ENCODE peak calls at places on chromosomes 6 and 20, in four cellular contexts. One of them, this sample, is unnamed.

GRCh38 chr20:9884666-9885065 is 45.8 kb upstream of the PAK5 start:
- DNase-seq in K562: no peak
- DNase-seq in HepG2: no peak
- DNase-seq in H1: no peak
- DNase-seq in this sample: no peak

GRCh38 chr20:21615617-21616080 is 89.8 kb upstream of the PAX1 start:
- DNase-seq in K562: peak
- DNase-seq in HepG2: peak
- DNase-seq in H1: peak
- DNase-seq in this sample: no peak

GRCh38 chr20:59678286-59678685 is 73.9 kb downstream of the PHACTR3 start:
- DNase-seq in K562: no peak
- DNase-seq in HepG2: no peak
- DNase-seq in H1: no peak
- DNase-seq in this sample: no peak

GRCh38 chr6:107059606-107060005 is 31.6 kb downstream of the MTRES1 start:
- DNase-seq in K562: no peak
- DNase-seq in HepG2: no peak
- DNase-seq in H1: no peak
- DNase-seq in this sample: no peak

GRCh38 chr6:109486068-109486467 is 3.0 kb upstream of the ZBTB24 start:
- DNase-seq in K562: no peak
- DNase-seq in HepG2: peak
- DNase-seq in H1: no peak
- DNase-seq in this sample: no peak

GRCh38 chr6:75524322-75524972 is 30.8 kb upstream of the FILIP1 start:
- DNase-seq in K562: no peak
- DNase-seq in HepG2: peak
- DNase-seq in H1: no peak
- DNase-seq in this sample: no peak

GRCh38 chr6:36757206-36757605 is 59.6 kb downstream of the RAB44 start:
- DNase-seq in K562: no peak
- DNase-seq in HepG2: no peak
- DNase-seq in H1: no peak
- DNase-seq in this sample: peak

GRCh38 chr6:161407115-161407514 is 133.3 kb upstream of the AGPAT4 start:
- DNase-seq in K562: no peak
- DNase-seq in HepG2: no peak
- DNase-seq in H1: no peak
- DNase-seq in this sample: no peak

GRCh38 chr20:2752631-2753455 is 47.6 kb downstream of the CPXM1 start:
- DNase-seq in K562: peak
- DNase-seq in HepG2: peak
- DNase-seq in H1: peak
- DNase-seq in this sample: no peak

GRCh38 chr6:98836025-98836961 is 1.9 kb downstream of the POU3F2 start:
- DNase-seq in K562: peak
- DNase-seq in HepG2: no peak
- DNase-seq in H1: no peak
- DNase-seq in this sample: no peak

GRCh38 chr6:109179507-109179906 is 84.2 kb downstream of the CEP57L1 start:
- DNase-seq in K562: no peak
- DNase-seq in HepG2: no peak
- DNase-seq in H1: no peak
- DNase-seq in this sample: no peak

GRCh38 chr6:147530132-147531060 is 21.9 kb downstream of the SAMD5 start:
- DNase-seq in K562: no peak
- DNase-seq in HepG2: no peak
- DNase-seq in H1: no peak
- DNase-seq in this sample: peak

GRCh38 chr6:116278853-116279231 is 888 bp downstream of the TSPYL1 start:
- DNase-seq in K562: peak
- DNase-seq in HepG2: peak
- DNase-seq in H1: no peak
- DNase-seq in this sample: no peak

GRCh38 chr6:149896491-149896890 is 1.4 kb downstream of the RAET1E start:
- DNase-seq in K562: no peak
- DNase-seq in HepG2: no peak
- DNase-seq in H1: no peak
- DNase-seq in this sample: no peak

GRCh38 chr6:109579361-109579760 is 96.3 kb upstream of the ZBTB24 start:
- DNase-seq in K562: no peak
- DNase-seq in HepG2: no peak
- DNase-seq in H1: no peak
- DNase-seq in this sample: peak

GRCh38 chr6:149032599-149033405 is 284.7 kb upstream of the TAB2 start:
- DNase-seq in K562: no peak
- DNase-seq in HepG2: peak
- DNase-seq in H1: no peak
- DNase-seq in this sample: peak

GRCh38 chr6:106860940-106861339 is 113.6 kb downstream of the CD24 start:
- DNase-seq in K562: no peak
- DNase-seq in HepG2: no peak
- DNase-seq in H1: no peak
- DNase-seq in this sample: no peak

GRCh38 chr6:6751615-6752014 is 163.1 kb downstream of the LY86 start:
- DNase-seq in K562: peak
- DNase-seq in HepG2: no peak
- DNase-seq in H1: no peak
- DNase-seq in this sample: no peak

GRCh38 chr6:137749595-137750215 is 117.4 kb upstream of the TNFAIP3 start:
- DNase-seq in K562: no peak
- DNase-seq in HepG2: no peak
- DNase-seq in H1: no peak
- DNase-seq in this sample: no peak

GRCh38 chr6:32060966-32061655 is 22.9 kb downstream of the CYP21A2 start:
- DNase-seq in K562: peak
- DNase-seq in HepG2: no peak
- DNase-seq in H1: no peak
- DNase-seq in this sample: no peak

GRCh38 chr6:140438346-140438735 is 1063.9 kb upstream of the CITED2 start:
- DNase-seq in K562: no peak
- DNase-seq in HepG2: no peak
- DNase-seq in H1: no peak
- DNase-seq in this sample: no peak

GRCh38 chr6:121800047-121800446 is 364.6 kb downstream of the GJA1 start:
- DNase-seq in K562: no peak
- DNase-seq in HepG2: no peak
- DNase-seq in H1: no peak
- DNase-seq in this sample: no peak

GRCh38 chr6:98843274-98844243 is 9.2 kb downstream of the POU3F2 start:
- DNase-seq in K562: no peak
- DNase-seq in HepG2: no peak
- DNase-seq in H1: no peak
- DNase-seq in this sample: no peak

GRCh38 chr6:125008261-125008671 is 46.0 kb downstream of the RNF217 start:
- DNase-seq in K562: no peak
- DNase-seq in HepG2: no peak
- DNase-seq in H1: no peak
- DNase-seq in this sample: no peak

GRCh38 chr20:62952373-62953166 is at the start of gene SLC17A9:
- DNase-seq in K562: no peak
- DNase-seq in HepG2: peak
- DNase-seq in H1: no peak
- DNase-seq in this sample: peak
- TF ChIP-seq CBX5 in K562: no peak
- TF ChIP-seq CBX5 in HepG2: peak
- TF ChIP-seq CBX5 in H1: no peak
- TF ChIP-seq CBX5 in this sample: no peak

GRCh38 chr6:157961116-157961515 is 20.5 kb upstream of the SYNJ2 start:
- DNase-seq in K562: no peak
- DNase-seq in HepG2: no peak
- DNase-seq in H1: no peak
- DNase-seq in this sample: no peak
- TF ChIP-seq SRF in K562: no peak
- TF ChIP-seq SRF in HepG2: no peak
- TF ChIP-seq SRF in H1: no peak
- TF ChIP-seq SRF in this sample: no peak

GRCh38 chr6:28506807-28507475 is 8.7 kb downstream of the GPX6 start:
- DNase-seq in K562: no peak
- DNase-seq in HepG2: no peak
- DNase-seq in H1: no peak
- DNase-seq in this sample: no peak

GRCh38 chr6:28501259-28501658 is 14.3 kb downstream of the GPX6 start:
- DNase-seq in K562: no peak
- DNase-seq in HepG2: no peak
- DNase-seq in H1: no peak
- DNase-seq in this sample: no peak

GRCh38 chr6:28505733-28506132 is 9.9 kb downstream of the GPX6 start:
- DNase-seq in K562: peak
- DNase-seq in HepG2: no peak
- DNase-seq in H1: no peak
- DNase-seq in this sample: no peak
- TF ChIP-seq CBX5 in K562: no peak
- TF ChIP-seq CBX5 in HepG2: no peak
- TF ChIP-seq CBX5 in H1: no peak
- TF ChIP-seq CBX5 in this sample: no peak

DNA sequence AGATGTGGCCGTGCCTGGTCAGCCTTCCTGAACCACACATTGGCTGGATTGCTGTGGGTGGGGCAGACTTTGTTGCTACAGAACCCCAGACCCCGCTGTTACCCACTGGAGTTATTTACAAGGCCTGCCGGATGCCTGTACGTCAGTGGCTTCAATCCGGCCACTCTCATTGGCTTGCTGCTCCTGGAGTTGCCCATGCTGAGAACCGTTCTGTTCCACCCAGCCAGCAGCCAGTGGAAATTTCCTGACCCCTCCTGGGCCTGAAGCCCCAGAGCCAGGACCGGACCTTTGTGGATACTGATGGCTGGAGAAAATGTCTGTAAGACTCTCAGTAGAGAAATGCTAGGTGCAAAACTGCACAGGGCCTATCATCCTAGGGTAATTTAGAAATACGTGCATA is 101.9 kb downstream of the TFAP2C start:
- DNase-seq in K562: no peak
- DNase-seq in HepG2: no peak
- DNase-seq in H1: no peak
- DNase-seq in this sample: no peak
- TF ChIP-seq SRF in K562: no peak
- TF ChIP-seq SRF in HepG2: no peak
- TF ChIP-seq SRF in H1: no peak
- TF ChIP-seq SRF in this sample: no peak

DNA sequence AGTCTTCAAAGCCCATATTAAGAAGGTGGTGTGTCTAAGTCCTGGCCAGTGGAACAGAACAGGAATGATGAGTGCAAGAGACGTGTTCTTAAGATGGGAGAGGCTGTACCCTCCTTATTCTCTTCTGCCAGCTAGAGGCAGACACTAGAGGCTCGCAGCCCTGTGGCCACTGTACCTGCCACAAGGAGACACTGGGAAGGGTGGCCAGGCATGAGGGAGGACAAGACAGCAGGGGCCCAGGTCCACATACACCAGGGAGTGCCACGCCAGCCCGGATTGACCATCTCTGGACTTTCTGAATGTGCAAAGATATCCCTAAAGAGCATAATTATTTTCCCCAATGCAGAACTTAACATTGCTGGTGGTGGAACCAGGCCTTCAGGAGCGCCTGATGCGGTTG is 76.5 kb downstream of the CDC5L start:
- DNase-seq in K562: no peak
- DNase-seq in HepG2: no peak
- DNase-seq in H1: no peak
- DNase-seq in this sample: no peak
- TF ChIP-seq CBX5 in K562: no peak
- TF ChIP-seq CBX5 in HepG2: no peak
- TF ChIP-seq CBX5 in H1: no peak
- TF ChIP-seq CBX5 in this sample: no peak

GRCh38 chr6:126352514-126352913 is 12.6 kb downstream of the CENPW start:
- DNase-seq in K562: no peak
- DNase-seq in HepG2: no peak
- DNase-seq in H1: no peak
- DNase-seq in this sample: no peak
- TF ChIP-seq SRF in K562: no peak
- TF ChIP-seq SRF in HepG2: no peak
- TF ChIP-seq SRF in H1: no peak
- TF ChIP-seq SRF in this sample: no peak

GRCh38 chr6:168626046-168626445 is 185.1 kb downstream of the SMOC2 start:
- DNase-seq in K562: no peak
- DNase-seq in HepG2: no peak
- DNase-seq in H1: no peak
- DNase-seq in this sample: no peak

GRCh38 chr6:168625602-168626001 is 184.6 kb downstream of the SMOC2 start:
- DNase-seq in K562: no peak
- DNase-seq in HepG2: no peak
- DNase-seq in H1: no peak
- DNase-seq in this sample: no peak

GRCh38 chr6:168624948-168625347 is 184.0 kb downstream of the SMOC2 start:
- DNase-seq in K562: no peak
- DNase-seq in HepG2: no peak
- DNase-seq in H1: no peak
- DNase-seq in this sample: no peak

GRCh38 chr6:168628732-168629245 is 187.8 kb downstream of the SMOC2 start:
- DNase-seq in K562: no peak
- DNase-seq in HepG2: no peak
- DNase-seq in H1: no peak
- DNase-seq in this sample: no peak

GRCh38 chr6:168627798-168628551 is 187.0 kb downstream of the SMOC2 start:
- DNase-seq in K562: no peak
- DNase-seq in HepG2: no peak
- DNase-seq in H1: no peak
- DNase-seq in this sample: no peak
- TF ChIP-seq CBX5 in K562: no peak
- TF ChIP-seq CBX5 in HepG2: no peak
- TF ChIP-seq CBX5 in H1: no peak
- TF ChIP-seq CBX5 in this sample: no peak

This sample was measured in GM12878.